ENCODE peak calls at places on chromosomes 6 and 20, in four cellular contexts. One of them, this sample, is unnamed.

GRCh38 chr20:45329497-45330319 is 18.5 kb downstream of the SDC4 start:
- DNase-seq in heart right ventricle: no peak
- DNase-seq in spleen: no peak
- DNase-seq in HL-60: no peak
- DNase-seq in this sample: no peak

GRCh38 chr20:44689809-44690208 is 25.4 kb upstream of the CCN5 start:
- DNase-seq in heart right ventricle: no peak
- DNase-seq in spleen: no peak
- DNase-seq in HL-60: no peak
- DNase-seq in this sample: no peak

GRCh38 chr20:51411867-51412266 is 130.7 kb downstream of the NFATC2 start:
- DNase-seq in heart right ventricle: no peak
- DNase-seq in HL-60: no peak
- DNase-seq in spleen: no peak
- DNase-seq in this sample: no peak

GRCh38 chr20:10619427-10619826 is 54.4 kb downstream of the JAG1 start:
- DNase-seq in spleen: no peak
- DNase-seq in heart right ventricle: no peak
- DNase-seq in HL-60: no peak
- DNase-seq in this sample: no peak

GRCh38 chr6:146876271-146877151 is 277.7 kb downstream of the ADGB start:
- DNase-seq in heart right ventricle: no peak
- DNase-seq in HL-60: peak; percentile 87
- DNase-seq in spleen: no peak
- DNase-seq in this sample: no peak

GRCh38 chr6:34490390-34491090 is 24.7 kb downstream of the PACSIN1 start:
- DNase-seq in heart right ventricle: no peak
- DNase-seq in spleen: peak; percentile 25
- DNase-seq in HL-60: no peak
- DNase-seq in this sample: no peak

GRCh38 chr6:137978252-137978896 is 111.3 kb downstream of the TNFAIP3 start:
- DNase-seq in HL-60: no peak
- DNase-seq in heart right ventricle: no peak
- DNase-seq in spleen: no peak
- DNase-seq in this sample: no peak

GRCh38 chr20:5608104-5608447 is 142.1 kb upstream of the SHLD1 start:
- DNase-seq in spleen: no peak
- DNase-seq in heart right ventricle: no peak
- DNase-seq in HL-60: no peak
- DNase-seq in this sample: no peak

GRCh38 chr6:30154709-30155521 is 6.1 kb downstream of the TRIM10 start:
- DNase-seq in heart right ventricle: no peak
- DNase-seq in HL-60: no peak
- DNase-seq in spleen: no peak
- DNase-seq in this sample: no peak

GRCh38 chr20:17617212-17617867 is 47.5 kb downstream of the DSTN start:
- DNase-seq in heart right ventricle: peak; percentile 65
- DNase-seq in HL-60: peak; percentile 63
- DNase-seq in spleen: peak; percentile 81
- DNase-seq in this sample: no peak

GRCh38 chr20:48292806-48293205 is 507.5 kb upstream of the SULF2 start:
- DNase-seq in spleen: no peak
- DNase-seq in HL-60: no peak
- DNase-seq in heart right ventricle: no peak
- DNase-seq in this sample: no peak

GRCh38 chr6:116108836-116109235 is 8.2 kb downstream of the NT5DC1 start:
- DNase-seq in spleen: no peak
- DNase-seq in heart right ventricle: no peak
- DNase-seq in HL-60: no peak
- DNase-seq in this sample: no peak

GRCh38 chr6:170186909-170187668 is 103.8 kb downstream of the DLL1 start:
- DNase-seq in spleen: no peak
- DNase-seq in HL-60: no peak
- DNase-seq in heart right ventricle: no peak
- DNase-seq in this sample: no peak

GRCh38 chr20:39799366-39799965 is 837.3 kb downstream of the DHX35 start:
- DNase-seq in heart right ventricle: no peak
- DNase-seq in spleen: no peak
- DNase-seq in HL-60: no peak
- DNase-seq in this sample: no peak

GRCh38 chr6:52881996-52882841 is 27.3 kb downstream of the GSTA3 start:
- DNase-seq in heart right ventricle: peak; percentile 37
- DNase-seq in spleen: peak; percentile 74
- DNase-seq in HL-60: peak; percentile 73
- DNase-seq in this sample: peak; percentile 8

GRCh38 chr6:36913082-36913481 is 27.3 kb downstream of the C6orf89 start:
- DNase-seq in heart right ventricle: no peak
- DNase-seq in spleen: no peak
- DNase-seq in HL-60: no peak
- DNase-seq in this sample: no peak

GRCh38 chr20:20364016-20364746 is 3.7 kb upstream of the INSM1 start:
- DNase-seq in heart right ventricle: no peak
- DNase-seq in HL-60: no peak
- DNase-seq in spleen: peak; percentile 65
- DNase-seq in this sample: no peak

GRCh38 chr20:36268501-36269342 is 32.4 kb downstream of the AAR2 start:
- DNase-seq in HL-60: no peak
- DNase-seq in heart right ventricle: no peak
- DNase-seq in spleen: no peak
- DNase-seq in this sample: no peak

GRCh38 chr6:165782812-165783211 is 119.8 kb upstream of the PDE10A start:
- DNase-seq in HL-60: no peak
- DNase-seq in heart right ventricle: no peak
- DNase-seq in spleen: no peak
- DNase-seq in this sample: no peak

GRCh38 chr6:165782124-165782523 is 119.1 kb upstream of the PDE10A start:
- DNase-seq in heart right ventricle: no peak
- DNase-seq in HL-60: no peak
- DNase-seq in spleen: no peak
- DNase-seq in this sample: no peak

GRCh38 chr6:165774903-165775608 is 112.0 kb upstream of the PDE10A start:
- DNase-seq in heart right ventricle: no peak
- DNase-seq in spleen: no peak
- DNase-seq in HL-60: no peak
- DNase-seq in this sample: no peak

GRCh38 chr6:165776699-165777098 is 113.7 kb upstream of the PDE10A start:
- DNase-seq in heart right ventricle: no peak
- DNase-seq in HL-60: no peak
- DNase-seq in spleen: no peak
- DNase-seq in this sample: no peak

DNA sequence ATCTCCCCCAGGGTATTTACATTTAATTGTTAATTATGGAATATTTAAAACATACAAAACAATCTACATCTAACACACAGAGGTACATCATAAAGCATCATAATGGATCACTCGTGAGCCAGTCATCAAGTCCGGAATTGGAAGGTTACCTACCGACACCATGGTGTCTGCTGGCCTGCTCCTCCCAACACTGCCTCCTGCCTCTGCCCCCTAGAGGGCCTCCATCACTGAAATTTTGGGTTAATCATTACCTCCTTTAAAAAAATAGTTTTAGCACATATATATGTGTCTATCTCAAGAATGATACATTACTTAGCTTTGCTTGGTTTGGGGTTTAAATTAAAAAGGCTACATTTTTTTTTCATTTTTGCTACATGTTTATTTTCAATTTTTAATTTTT is 114.6 kb upstream of the PDE10A start:
- DNase-seq in HL-60: no peak
- DNase-seq in heart right ventricle: no peak
- DNase-seq in spleen: no peak
- DNase-seq in this sample: no peak
- TF ChIP-seq CTCF in HL-60: no peak
- TF ChIP-seq CTCF in heart right ventricle: no peak
- TF ChIP-seq CTCF in spleen: no peak
- TF ChIP-seq CTCF in this sample: no peak

GRCh38 chr6:28947067-28947765 is 23.4 kb upstream of the TRIM27 start:
- DNase-seq in HL-60: no peak
- DNase-seq in spleen: no peak
- DNase-seq in heart right ventricle: no peak
- DNase-seq in this sample: no peak
- H3K27ac ChIP-seq in HL-60: no peak overlapping the region
- H3K27ac ChIP-seq in spleen: no peak overlapping the region
- H3K27ac ChIP-seq in heart right ventricle: no peak overlapping the region
- H3K27ac ChIP-seq in this sample: no peak overlapping the region

GRCh38 chr20:62068997-62069396 is 3.3 kb upstream of the TAF4 start:
- DNase-seq in heart right ventricle: no peak
- DNase-seq in HL-60: no peak
- DNase-seq in spleen: peak; percentile 31
- DNase-seq in this sample: no peak
- TF ChIP-seq CTCF in heart right ventricle: no peak
- TF ChIP-seq CTCF in HL-60: no peak
- TF ChIP-seq CTCF in spleen: no peak
- TF ChIP-seq CTCF in this sample: no peak

DNA sequence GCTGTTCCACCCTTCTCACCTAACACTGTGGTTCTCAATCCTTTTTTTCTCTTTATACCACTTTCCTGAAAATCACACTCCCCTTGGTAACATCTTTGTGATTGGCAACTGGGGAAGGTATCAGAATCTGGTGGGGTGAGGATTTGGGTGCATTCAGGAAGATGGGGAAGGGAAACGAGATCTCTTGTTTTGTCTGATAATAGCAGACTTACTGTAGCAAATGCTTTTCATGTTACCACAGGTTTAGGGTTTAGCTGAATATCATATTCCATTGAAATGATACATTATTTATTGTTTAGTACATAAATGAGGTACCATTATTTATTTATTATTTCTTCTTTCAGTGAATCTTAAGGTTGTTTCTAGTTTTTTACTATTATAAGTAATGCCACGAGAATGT is 100.8 kb downstream of the RTN4IP1 start:
- DNase-seq in HL-60: no peak
- DNase-seq in spleen: no peak
- DNase-seq in heart right ventricle: no peak
- DNase-seq in this sample: no peak
- H3K27ac ChIP-seq in HL-60: no peak overlapping the region
- H3K27ac ChIP-seq in spleen: no peak overlapping the region
- H3K27ac ChIP-seq in heart right ventricle: no peak overlapping the region
- H3K27ac ChIP-seq in this sample: no peak overlapping the region

This sample was measured in thoracic aorta.